ENCODE peak calls at places on chromosomes 13 and 19, in seven cellular contexts. J is fibroblast of the aortic adventitia, V is AG10803, D is psoas muscle, T is neuronal stem cell, R is adrenal gland, Y is prostate gland. N is an unnamed sample.

GRCh38 chr13:75480691-75481175 is 1.2 kb downstream of the TBC1D4 start:
- DNase-seq in Y (peak), R (peak), T (peak), V (peak), J (peak), D (peak), N (peak)

GRCh38 chr13:53848546-53848945 is 819.9 kb downstream of the OLFM4 start:
- DNase-seq in D (no peak), R (no peak), V (no peak), T (peak), J (no peak), Y (no peak), N (no peak)

GRCh38 chr19:28656644-28657043 is 556.3 kb downstream of the UQCRFS1 start:
- DNase-seq in R (no peak), T (no peak), Y (no peak), J (no peak), V (no peak), D (no peak), N (no peak)

GRCh38 chr13:68697551-68697950 is 1410.1 kb upstream of the ATXN8OS start:
- DNase-seq in V (no peak), J (no peak), T (no peak), Y (no peak), R (no peak), D (no peak), N (peak)

GRCh38 chr13:86870388-86870966 is 800.7 kb upstream of the SLITRK5 start:
- DNase-seq in Y (no peak), T (no peak), V (peak), D (no peak), J (peak), R (no peak), N (no peak)

GRCh38 chr13:36251528-36251927 is 37.2 kb upstream of the SOHLH2 start:
- DNase-seq in D (no peak), T (no peak), V (no peak), R (no peak), Y (no peak), J (peak), N (no peak)

GRCh38 chr13:42747399-42747873 is 33.9 kb upstream of the FAM216B start:
- DNase-seq in R (no peak), Y (peak), D (no peak), T (no peak), J (peak), V (peak), N (peak)

GRCh38 chr13:101013245-101013644 is 338.6 kb upstream of the TMTC4 start:
- DNase-seq in J (no peak), T (no peak), R (no peak), D (no peak), Y (no peak), V (no peak), N (no peak)

GRCh38 chr19:56966225-56966696 is 125.7 kb upstream of the PEG3 start:
- DNase-seq in R (peak), D (no peak), Y (no peak), J (no peak), T (no peak), V (no peak), N (no peak)

GRCh38 chr13:67137044-67137735 is 92.9 kb downstream of the PCDH9 start:
- DNase-seq in Y (no peak), R (no peak), D (no peak), J (peak), V (no peak), T (no peak), N (peak)

DNA sequence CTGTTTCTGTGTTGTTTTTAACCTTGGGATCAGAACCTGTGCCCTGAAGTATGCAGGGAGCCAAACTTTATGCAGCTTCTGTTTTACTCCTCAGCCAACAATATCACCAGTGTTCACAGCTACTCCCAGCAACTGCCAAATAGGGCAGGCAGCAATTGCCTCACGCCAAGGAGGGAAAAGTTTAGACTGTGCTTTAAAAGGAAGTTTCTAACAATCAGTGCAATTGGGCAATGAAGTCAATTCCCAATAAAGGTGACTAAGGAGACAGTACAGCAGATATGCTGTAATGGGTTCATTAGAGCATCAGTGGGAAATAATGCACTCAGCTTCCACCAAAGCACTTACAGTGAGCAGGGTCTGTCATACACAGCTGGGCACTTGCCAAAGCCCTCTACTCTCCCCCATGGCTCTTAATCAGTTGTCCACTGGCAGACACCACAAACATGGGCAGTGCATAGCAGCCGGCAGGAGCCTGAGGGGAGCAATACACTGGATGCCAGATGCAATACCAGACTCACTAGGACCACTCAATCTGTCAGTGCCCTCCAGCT is 19.3 kb downstream of the ENOX1 start:
- DNase-seq in D (peak), J (peak), R (no peak), V (peak), T (no peak), Y (no peak), N (no peak)
- H3K4me3 ChIP-seq in D (no peak), J (no peak), R (no peak), V (no peak), T (no peak), Y (no peak), N (no peak)

GRCh38 chr13:39951301-39951700 is 295.8 kb downstream of the COG6 start:
- DNase-seq in V (no peak), R (no peak), J (no peak), D (no peak), T (no peak), Y (no peak), N (no peak)

GRCh38 chr13:39955560-39955959 is 300.1 kb downstream of the COG6 start:
- DNase-seq in D (no peak), J (no peak), V (no peak), T (no peak), Y (no peak), R (no peak), N (no peak)

GRCh38 chr13:39956036-39956435 is 300.6 kb downstream of the COG6 start:
- DNase-seq in J (no peak), D (no peak), R (no peak), T (no peak), V (no peak), Y (no peak), N (no peak)

GRCh38 chr13:39954476-39954875 is 299.0 kb downstream of the COG6 start:
- DNase-seq in R (no peak), J (no peak), T (no peak), D (no peak), V (no peak), Y (no peak), N (no peak)

DNA sequence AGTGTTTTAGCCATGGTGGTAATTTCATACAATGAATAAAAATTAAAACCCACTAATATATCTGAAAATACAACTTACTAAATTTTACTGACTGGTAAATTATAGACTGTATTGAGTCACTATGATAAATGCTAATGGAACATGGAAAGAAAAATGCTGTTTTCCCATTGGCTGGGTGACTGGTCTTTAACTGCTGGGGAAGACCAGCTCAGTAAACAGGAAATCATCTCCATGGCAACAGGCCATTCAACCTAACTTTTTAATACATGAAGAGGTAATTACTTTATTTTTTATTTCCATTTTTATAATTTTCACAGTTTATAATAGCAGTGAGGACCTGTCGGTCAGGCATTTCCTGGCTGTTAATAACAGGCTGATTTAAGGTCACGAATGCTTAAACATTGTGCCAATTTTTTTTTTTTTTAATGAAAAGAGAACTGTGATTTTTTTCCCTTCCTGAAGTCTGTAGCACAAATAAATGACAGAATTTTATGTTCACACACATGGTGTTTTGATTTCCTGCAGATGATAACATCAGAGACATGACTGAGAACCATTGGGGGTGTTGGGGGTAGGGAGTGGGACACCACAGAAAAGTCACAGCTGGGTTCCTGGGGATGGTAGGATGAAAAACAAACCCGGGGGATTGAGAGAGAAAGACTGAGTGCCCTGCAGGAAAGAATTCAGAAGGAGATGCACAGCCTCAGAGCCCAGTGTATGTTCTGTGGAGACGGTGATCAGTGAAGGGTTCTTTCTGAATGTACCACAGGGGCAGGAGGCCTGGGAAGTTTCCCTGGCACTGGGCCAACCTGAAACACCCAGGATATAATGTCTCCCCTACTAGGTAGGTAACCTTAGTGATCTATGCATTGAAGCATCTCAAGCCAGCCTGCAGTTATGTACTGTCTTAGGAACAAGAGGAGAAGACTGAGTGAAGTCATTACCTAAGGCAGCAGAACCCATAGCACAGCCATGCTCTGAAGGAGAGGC is 297.1 kb downstream of the COG6 start:
- DNase-seq in R (no peak), D (no peak), T (no peak), J (peak), V (peak), Y (no peak), N (peak)
- H3K4me3 ChIP-seq in R (no peak), D (no peak), T (no peak), J (no peak), V (no peak), Y (no peak), N (no peak)

DNA sequence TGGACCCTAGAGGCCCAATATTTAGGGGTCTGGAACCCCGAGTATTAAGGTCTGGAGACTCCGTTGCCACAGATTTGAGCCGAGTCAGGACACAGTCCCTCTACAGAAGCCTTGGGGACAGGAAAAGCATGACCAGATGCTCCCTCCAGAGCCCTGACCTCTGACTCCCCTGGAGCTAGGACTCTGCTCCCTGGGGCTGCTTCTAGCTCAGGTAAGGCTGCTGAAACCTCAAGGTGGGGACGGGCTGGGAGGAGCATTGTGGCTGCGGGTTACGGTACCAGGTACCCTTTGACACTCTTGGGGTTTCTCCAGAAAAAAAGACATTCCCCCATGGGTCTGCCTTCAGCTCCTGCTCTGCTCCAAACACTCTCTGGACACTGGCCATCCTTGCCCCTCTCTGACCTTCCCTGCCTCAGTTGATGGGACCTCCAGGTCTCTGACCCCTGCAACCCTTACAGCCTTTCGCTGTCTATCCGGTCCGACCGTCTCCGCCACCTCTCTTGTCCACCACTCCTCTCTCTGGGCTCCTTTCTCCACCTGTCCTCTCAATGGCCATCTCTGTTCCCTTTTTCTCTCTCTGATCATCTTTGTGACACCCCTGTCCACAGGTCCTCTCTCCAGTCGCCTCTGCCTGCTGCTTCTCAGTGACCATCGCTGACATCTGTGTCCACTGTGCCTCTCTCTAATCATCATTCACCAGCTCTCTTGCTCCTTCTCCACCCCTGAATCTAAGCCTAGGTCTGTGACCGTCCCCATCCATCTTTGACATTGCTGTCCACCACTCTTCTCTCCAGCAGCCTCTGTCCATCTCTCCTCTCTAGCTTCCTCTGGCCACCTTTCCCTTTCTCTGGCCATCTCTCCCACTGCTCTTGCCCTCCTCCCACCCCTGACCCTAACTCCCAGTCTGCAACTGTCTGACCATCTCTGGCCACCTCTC is 1.4 kb downstream of the LRFN3 start:
- DNase-seq in J (no peak), T (no peak), Y (no peak), D (no peak), V (no peak), R (no peak), N (no peak)
- H3K4me3 ChIP-seq in J (peak), T (peak), Y (peak), D (peak), V (peak), R (no peak), N (peak)

DNA sequence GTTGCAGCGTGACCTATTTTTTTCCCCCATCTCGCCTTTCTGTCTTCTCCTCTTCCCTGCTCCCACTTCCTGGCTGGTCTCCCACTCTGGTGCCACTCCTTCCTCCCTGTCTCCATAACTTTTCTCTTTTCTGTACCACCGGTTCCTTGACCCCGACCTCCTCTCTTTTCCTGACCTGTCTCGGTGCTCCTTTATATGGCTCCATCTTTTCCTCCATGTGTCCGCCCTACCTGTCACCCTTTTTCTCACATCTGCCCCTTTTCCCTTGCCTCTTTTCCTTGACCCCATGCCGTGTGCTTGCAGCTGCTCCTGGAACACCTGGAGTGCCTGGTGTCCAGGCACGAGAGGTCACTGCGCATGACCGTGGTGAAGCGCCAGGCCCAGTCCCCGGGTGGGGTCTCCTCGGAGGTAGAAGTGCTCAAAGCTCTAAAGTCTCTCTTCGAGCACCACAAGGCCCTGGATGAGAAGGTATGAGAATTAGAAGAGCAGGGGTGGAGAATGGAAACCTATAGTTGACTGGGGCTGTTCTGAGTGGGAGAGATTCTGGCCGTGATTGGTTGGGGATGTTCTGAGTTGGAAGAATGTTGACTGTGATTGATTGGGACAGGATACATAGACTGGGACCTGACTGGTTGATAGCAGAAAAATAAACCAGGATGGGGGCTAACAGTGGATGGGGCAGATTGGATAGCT is 9.3 kb downstream of the PPFIA3 start:
- DNase-seq in J (no peak), V (no peak), Y (no peak), R (no peak), D (no peak), T (no peak), N (no peak)
- H3K4me3 ChIP-seq in J (peak), V (no peak), Y (no peak), R (no peak), D (peak), T (peak), N (no peak)

GRCh38 chr19:8609210-8610040 is 1.1 kb downstream of the ADAMTS10 start:
- DNase-seq in R (peak), T (peak), D (peak), Y (no peak), V (peak), J (peak), N (peak)

GRCh38 chr19:8607386-8607785 is 3.1 kb downstream of the ADAMTS10 start:
- DNase-seq in T (no peak), V (peak), J (peak), R (no peak), D (no peak), Y (no peak), N (peak)

GRCh38 chr19:8610928-8611284 is 391 bp upstream of the ADAMTS10 start:
- DNase-seq in T (no peak), V (no peak), R (no peak), Y (no peak), J (no peak), D (no peak), N (no peak)

GRCh38 chr19:8610041-8610927 is at the start of gene ADAMTS10:
- DNase-seq in D (no peak), V (peak), Y (no peak), T (no peak), J (peak), R (peak), N (peak)

DNA sequence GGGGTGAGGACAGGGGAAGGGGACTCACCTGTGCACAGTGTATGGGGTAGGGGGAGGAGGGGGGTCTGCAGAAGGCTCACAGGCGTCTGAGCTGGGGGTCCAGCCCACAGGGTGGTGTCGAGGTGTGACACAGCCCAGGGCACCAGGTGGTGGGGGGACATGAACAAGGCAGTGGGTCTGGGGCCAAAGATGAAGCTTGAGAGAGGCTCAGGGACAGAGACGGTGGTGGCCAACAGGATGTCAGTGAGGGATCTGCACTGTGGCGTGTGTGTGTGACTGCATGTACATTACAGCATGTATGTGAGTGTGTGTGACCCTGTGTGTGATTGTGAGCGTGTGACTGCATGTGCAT is 1.7 kb downstream of the ADAMTS10 start:
- DNase-seq in Y (no peak), V (no peak), T (no peak), D (no peak), R (no peak), J (no peak), N (no peak)
- H3K4me3 ChIP-seq in Y (peak), V (peak), T (peak), D (peak), R (no peak), J (peak), N (peak)

DNA sequence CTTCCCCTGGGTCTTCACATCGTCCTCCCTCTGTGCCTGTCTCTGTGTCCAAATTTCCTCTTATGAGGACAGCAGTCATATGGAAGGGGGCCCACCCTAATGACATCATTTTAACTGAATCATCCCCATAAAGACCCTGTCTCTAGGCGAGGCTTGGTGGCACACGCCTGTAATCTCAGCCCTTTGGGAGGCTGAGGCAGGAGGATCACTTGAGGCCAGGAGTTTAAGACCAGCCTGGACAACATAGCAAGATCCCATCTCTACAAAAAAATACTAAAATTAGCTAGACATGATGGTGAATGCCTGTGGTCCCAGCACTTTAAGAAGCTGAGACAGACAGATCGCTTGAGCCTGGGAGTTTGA is 4.8 kb downstream of the MYO9B start:
- DNase-seq in D (no peak), Y (no peak), R (no peak), J (no peak), T (no peak), V (no peak), N (no peak)
- H3K4me3 ChIP-seq in D (peak), Y (no peak), R (no peak), J (peak), T (peak), V (peak), N (peak)